ENCODE peak calls at places on chromosome 13, in five cellular contexts. G is left ventricle myocardium inferior, Z is heart right ventricle, Q is NB4, V is endodermal cell. T is an unnamed sample.

GRCh38 chr13:30019648-30020626 is 169.5 kb upstream of the UBL3 start:
- DNase-seq in G (no peak), Z (no peak), V (peak), Q (no peak), T (no peak)

GRCh38 chr13:94143624-94144350 is 335.7 kb downstream of the DCT start:
- DNase-seq in V (peak), Z (no peak), G (no peak), Q (no peak), T (no peak)

GRCh38 chr13:34207334-34207733 is 389.4 kb downstream of the RFC3 start:
- DNase-seq in Z (peak), G (peak), Q (no peak), V (no peak), T (peak)

GRCh38 chr13:25771641-25772478 is 280.0 kb downstream of the SHISA2 start:
- DNase-seq in G (no peak), V (peak), Q (no peak), Z (no peak), T (no peak)

GRCh38 chr13:39451301-39451700 is 151.7 kb downstream of the LHFPL6 start:
- DNase-seq in V (no peak), Q (peak), G (no peak), Z (no peak), T (peak)

GRCh38 chr13:100392709-100393630 is 195.6 kb downstream of the GGACT start:
- DNase-seq in Q (peak), G (peak), Z (peak), V (peak), T (peak)

GRCh38 chr13:24511824-24512207 is 762 bp downstream of the PARP4 start:
- DNase-seq in V (no peak), G (no peak), Q (no peak), Z (no peak), T (no peak)

GRCh38 chr13:85013006-85013405 is 786.2 kb downstream of the SLITRK6 start:
- DNase-seq in Q (no peak), V (no peak), Z (no peak), G (no peak), T (no peak)

GRCh38 chr13:50693755-50694154 is 149.7 kb downstream of the DLEU7 start:
- DNase-seq in Z (peak), V (no peak), Q (no peak), G (peak), T (no peak)

GRCh38 chr13:96172066-96172465 is 82.2 kb downstream of the HS6ST3 start:
- DNase-seq in V (no peak), Q (no peak), Z (no peak), G (no peak), T (no peak)

GRCh38 chr13:86681223-86681622 is 882.0 kb upstream of the SLITRK6 start:
- DNase-seq in V (no peak), G (no peak), Q (no peak), Z (no peak), T (no peak)

GRCh38 chr13:57633141-57633949 is 1.8 kb downstream of the PCDH17 start:
- DNase-seq in V (peak), G (peak), Q (no peak), Z (peak), T (peak)

GRCh38 chr13:23868521-23868920 is 20.7 kb downstream of the MIPEP start:
- DNase-seq in Q (no peak), V (no peak), G (no peak), Z (no peak), T (no peak)

GRCh38 chr13:20760872-20761271 is 12.9 kb downstream of the EEF1AKMT1 start:
- DNase-seq in Q (no peak), G (no peak), V (no peak), Z (no peak), T (no peak)

GRCh38 chr13:40434516-40435397 is 231.7 kb downstream of the FOXO1 start:
- DNase-seq in G (no peak), V (no peak), Q (no peak), Z (no peak), T (no peak)

GRCh38 chr13:111514646-111515617 is 194.5 kb downstream of the TEX29 start:
- DNase-seq in Q (no peak), G (no peak), Z (no peak), V (no peak), T (no peak)

GRCh38 chr13:111515648-111516047 is 195.2 kb downstream of the TEX29 start:
- DNase-seq in Z (no peak), Q (no peak), G (no peak), V (no peak), T (no peak)

GRCh38 chr13:111518161-111518791 is 197.8 kb downstream of the TEX29 start:
- DNase-seq in V (peak), Q (no peak), Z (no peak), G (no peak), T (peak)

GRCh38 chr13:111517641-111518010 is 197.2 kb downstream of the TEX29 start:
- DNase-seq in Z (no peak), V (no peak), G (no peak), Q (no peak), T (no peak)

GRCh38 chr13:111516712-111517640 is 196.5 kb downstream of the TEX29 start:
- DNase-seq in V (peak), Q (no peak), G (no peak), Z (no peak), T (no peak)
- H3K4me3 ChIP-seq in V (no peak), Q (no peak), G (no peak), Z (no peak), T (no peak)

GRCh38 chr13:45995245-45995644 is 57.3 kb downstream of the ZC3H13 start:
- DNase-seq in Q (no peak), V (no peak), Z (no peak), G (no peak), T (no peak)

GRCh38 chr13:45994752-45995151 is 57.8 kb downstream of the ZC3H13 start:
- DNase-seq in Q (no peak), V (no peak), G (no peak), Z (no peak), T (no peak)

GRCh38 chr13:45996631-45997030 is 55.9 kb downstream of the ZC3H13 start:
- DNase-seq in G (no peak), V (no peak), Z (no peak), Q (no peak), T (no peak)
- TF ChIP-seq CTCF in G (no peak), V (no peak), Z (no peak), Q (no peak), T (no peak)

DNA sequence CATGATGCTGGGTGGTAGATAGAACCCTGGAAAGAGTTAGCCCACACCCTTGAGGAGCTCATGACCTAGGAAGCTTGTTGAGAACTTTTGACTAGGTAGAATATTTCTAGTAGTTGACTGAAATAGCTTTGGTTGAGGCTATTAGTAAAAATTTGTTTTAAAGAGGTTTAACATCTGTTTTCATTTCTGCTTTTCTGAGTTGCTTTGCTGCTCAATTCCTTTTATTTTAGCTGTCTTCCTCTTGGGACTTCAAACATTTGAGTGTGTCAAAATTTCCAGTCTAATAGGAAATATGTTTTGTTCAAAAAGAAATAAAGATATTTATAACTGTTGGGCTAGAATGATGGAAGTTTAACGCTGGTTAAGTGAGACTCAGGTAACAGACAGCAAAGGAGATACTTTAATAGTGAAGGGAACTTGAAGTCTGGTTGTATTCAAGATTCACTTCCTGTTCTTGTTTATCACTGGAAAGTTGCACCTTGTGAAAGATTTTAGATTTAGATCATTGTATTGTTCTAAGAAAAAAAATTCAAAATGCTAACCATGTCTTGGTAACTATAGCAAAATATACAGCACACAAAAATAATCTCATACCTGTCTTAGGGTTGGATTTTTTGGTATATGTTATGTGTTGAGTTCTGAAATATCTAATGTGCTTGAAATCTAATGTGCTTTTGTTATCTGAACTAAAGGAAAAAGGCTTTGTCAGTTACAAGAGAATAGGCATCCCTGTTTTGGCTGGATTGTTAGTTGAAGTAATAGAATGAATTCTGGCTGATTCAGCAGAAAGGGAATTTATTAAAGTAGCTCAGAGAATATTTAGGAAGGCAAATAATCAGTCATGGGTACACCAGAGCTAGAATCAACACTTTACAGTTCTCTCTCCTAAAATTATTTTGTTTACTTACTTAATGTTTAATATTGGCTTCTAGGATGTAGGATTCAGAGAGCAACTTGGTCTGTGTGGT is 24.4 kb upstream of the GPR18 start:
- DNase-seq in V (no peak), Q (no peak), G (no peak), Z (no peak), T (no peak)
- H3K4me3 ChIP-seq in V (no peak), Q (no peak), G (no peak), Z (no peak), T (no peak)

GRCh38 chr13:112510002-112510780 is 77.8 kb downstream of the TUBGCP3 start:
- DNase-seq in G (no peak), Q (peak), V (peak), Z (no peak), T (no peak)
- TF ChIP-seq CTCF in G (peak), Q (peak), V (peak), Z (peak), T (peak)

GRCh38 chr13:91142572-91142971 is 204.9 kb upstream of the MIR17HG start:
- DNase-seq in Q (no peak), V (no peak), G (no peak), Z (no peak), T (peak)
- H3K4me3 ChIP-seq in Q (no peak), V (no peak), G (no peak), Z (no peak), T (no peak)

DNA sequence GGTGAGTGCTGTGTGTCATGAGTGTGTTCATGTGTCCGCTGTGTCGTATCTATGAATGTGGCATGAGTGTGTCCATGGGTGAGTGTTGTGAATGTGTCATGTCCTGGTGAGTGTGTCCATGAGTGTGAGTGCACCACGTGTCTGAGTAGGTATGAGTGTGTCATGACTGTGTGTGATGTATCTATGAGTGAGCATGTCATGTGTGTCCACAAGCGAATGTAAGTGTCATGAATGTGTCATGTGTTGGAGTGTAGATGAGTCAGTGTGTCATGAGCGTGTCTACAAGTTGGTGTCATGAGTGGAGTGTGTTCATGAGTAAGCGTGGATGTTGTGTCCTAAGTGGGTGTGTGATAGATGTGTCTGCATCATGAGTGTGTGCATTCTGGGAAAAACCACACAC is 129.4 kb downstream of the TUBA3C start:
- DNase-seq in G (no peak), Z (no peak), Q (no peak), V (no peak), T (no peak)
- TF ChIP-seq CTCF in G (no peak), Z (no peak), Q (no peak), V (no peak), T (no peak)

GRCh38 chr13:113548171-113548641 is 36.3 kb upstream of the TFDP1 start:
- DNase-seq in V (peak), Q (no peak), G (no peak), Z (no peak), T (no peak)
- H3K4me3 ChIP-seq in V (no peak), Q (no peak), G (peak), Z (peak), T (no peak)

GRCh38 chr13:102758842-102759241 is 14.7 kb downstream of the TEX30 start:
- DNase-seq in V (no peak), Z (no peak), Q (no peak), G (no peak), T (no peak)
- TF ChIP-seq CTCF in V (no peak), Z (no peak), Q (no peak), G (no peak), T (no peak)

DNA sequence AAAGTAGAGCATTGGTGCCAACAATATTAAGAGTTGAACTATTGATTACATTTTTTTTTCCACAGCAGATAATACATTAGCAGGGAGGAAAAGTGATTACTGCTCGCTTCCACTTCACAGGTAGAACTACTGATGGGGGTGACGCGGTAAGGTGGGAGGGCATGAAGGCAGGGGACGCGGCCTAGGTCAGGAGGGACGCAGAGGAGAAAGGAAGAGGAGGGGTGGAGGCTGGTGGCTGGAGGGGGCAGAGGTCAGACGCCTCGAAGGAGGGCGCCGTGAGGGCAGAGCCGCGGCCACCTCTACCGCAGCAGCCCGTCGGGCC is 287 bp upstream of the B3GLCT start:
- DNase-seq in G (no peak), Q (no peak), Z (no peak), V (no peak), T (no peak)
- H3K4me3 ChIP-seq in G (peak), Q (no peak), Z (peak), V (peak), T (peak)

DNA sequence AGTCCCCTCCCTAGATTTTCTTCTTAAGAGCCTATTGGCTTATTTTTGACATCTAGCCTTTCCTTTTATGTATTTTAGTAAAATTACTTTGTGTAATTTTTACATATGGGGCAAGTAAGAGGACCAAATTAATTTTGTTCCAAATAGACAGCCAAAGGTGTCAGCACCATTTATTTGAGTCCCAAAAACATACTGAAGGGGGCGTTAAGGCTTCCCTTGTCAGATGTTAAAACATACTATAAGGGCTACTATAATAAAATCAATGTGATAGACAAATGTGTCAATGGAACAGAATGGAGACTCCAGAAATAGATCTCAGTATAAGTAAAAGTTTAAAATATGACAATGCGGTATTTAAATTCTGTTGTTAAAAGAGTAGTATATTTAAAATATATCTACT is 133.6 kb downstream of the MTUS2 start:
- DNase-seq in Z (no peak), V (no peak), Q (peak), G (no peak), T (no peak)
- TF ChIP-seq CTCF in Z (no peak), V (peak), Q (peak), G (no peak), T (no peak)